ENCODE peak calls at places on chromosomes 6 and 20, in five cellular contexts. T is GM23338, V is IMR-90, Y is psoas muscle, J is endothelial cell. K is an unnamed sample.

GRCh38 chr20:7379206-7379605 is 561.1 kb downstream of the HAO1 start:
- DNase-seq in Y (no peak), T (no peak), V (no peak), J (no peak), K (no peak)

GRCh38 chr6:5028921-5029320 is 25.1 kb upstream of the RPP40 start:
- DNase-seq in Y (no peak), J (no peak), V (no peak), T (no peak), K (no peak)

GRCh38 chr6:162249907-162250642 is 477.5 kb downstream of the PRKN start:
- DNase-seq in V (no peak), T (no peak), J (no peak), Y (no peak), K (no peak)

GRCh38 chr20:32070282-32070681 is 18.2 kb downstream of the HCK start:
- DNase-seq in T (no peak), J (no peak), Y (no peak), V (no peak), K (no peak)

GRCh38 chr6:25359191-25359861 is 80.2 kb downstream of the CARMIL1 start:
- DNase-seq in V (peak), J (no peak), T (peak), Y (peak), K (peak)

GRCh38 chr6:39493174-39493573 is 170.7 kb upstream of the KCNK16 start:
- DNase-seq in T (no peak), J (no peak), V (no peak), Y (no peak), K (peak)

GRCh38 chr6:28207244-28208179 is 17.6 kb upstream of the ZSCAN9 start:
- DNase-seq in Y (no peak), V (peak), T (peak), J (peak), K (no peak)

GRCh38 chr20:52500150-52500549 is 308.6 kb upstream of the ZFP64 start:
- DNase-seq in J (no peak), V (no peak), Y (no peak), T (peak), K (no peak)

GRCh38 chr6:1496836-1497592 is 107.6 kb downstream of the FOXF2 start:
- DNase-seq in T (no peak), Y (no peak), V (no peak), J (no peak), K (no peak)

GRCh38 chr6:42140051-42140450 is 2.4 kb downstream of the C6orf132 start:
- DNase-seq in Y (no peak), V (no peak), J (no peak), T (no peak), K (peak)

GRCh38 chr6:33638581-33638980 is 17.5 kb downstream of the ITPR3 start:
- DNase-seq in V (no peak), T (no peak), Y (no peak), J (no peak), K (no peak)

GRCh38 chr6:51892750-51893149 is 194.7 kb downstream of the PKHD1 start:
- DNase-seq in J (no peak), T (no peak), V (no peak), Y (no peak), K (peak)

GRCh38 chr20:62761759-62762131 is 34.5 kb upstream of the MRGBP start:
- DNase-seq in Y (no peak), T (no peak), V (no peak), J (no peak), K (no peak)

GRCh38 chr6:131400054-131400781 is 172.8 kb upstream of the ARG1 start:
- DNase-seq in Y (no peak), J (no peak), V (peak), T (no peak), K (peak)

GRCh38 chr6:127210725-127211124 is 55.9 kb upstream of the RNF146 start:
- DNase-seq in T (peak), V (no peak), J (no peak), Y (no peak), K (no peak)

GRCh38 chr20:22921595-22922421 is 113.3 kb upstream of the SSTR4 start:
- DNase-seq in V (peak), Y (no peak), J (no peak), T (no peak), K (peak)

GRCh38 chr6:158475344-158476302 is 84.3 kb upstream of the TMEM181 start:
- DNase-seq in J (no peak), T (no peak), Y (no peak), V (peak), K (peak)

GRCh38 chr20:58803533-58803932 is 47.2 kb downstream of the GNAS-AS1 start:
- DNase-seq in J (no peak), V (no peak), Y (no peak), T (no peak), K (no peak)

GRCh38 chr20:4613718-4614620 is 107.7 kb upstream of the PRND start:
- DNase-seq in Y (no peak), T (peak), J (peak), V (no peak), K (peak)
- TF ChIP-seq CTCF in Y (peak), T (peak), J (peak), V (peak), K (peak)

GRCh38 chr6:117352466-117353081 is 73.2 kb downstream of the ROS1 start:
- DNase-seq in J (no peak), V (peak), T (peak), Y (no peak), K (peak)
- TF ChIP-seq CTCF in J (peak), V (peak), T (no peak), Y (peak), K (peak)

GRCh38 chr6:105499928-105500327 is 97.0 kb upstream of the PREP start:
- DNase-seq in T (no peak), J (no peak), Y (no peak), V (peak), K (no peak)

GRCh38 chr6:105501945-105502344 is 99.1 kb upstream of the PREP start:
- DNase-seq in J (no peak), V (no peak), T (no peak), Y (no peak), K (no peak)

GRCh38 chr6:105501246-105501645 is 98.4 kb upstream of the PREP start:
- DNase-seq in J (no peak), V (no peak), Y (no peak), T (no peak), K (no peak)

GRCh38 chr6:105503641-105504040 is 100.8 kb upstream of the PREP start:
- DNase-seq in Y (no peak), T (no peak), V (no peak), J (no peak), K (no peak)

DNA sequence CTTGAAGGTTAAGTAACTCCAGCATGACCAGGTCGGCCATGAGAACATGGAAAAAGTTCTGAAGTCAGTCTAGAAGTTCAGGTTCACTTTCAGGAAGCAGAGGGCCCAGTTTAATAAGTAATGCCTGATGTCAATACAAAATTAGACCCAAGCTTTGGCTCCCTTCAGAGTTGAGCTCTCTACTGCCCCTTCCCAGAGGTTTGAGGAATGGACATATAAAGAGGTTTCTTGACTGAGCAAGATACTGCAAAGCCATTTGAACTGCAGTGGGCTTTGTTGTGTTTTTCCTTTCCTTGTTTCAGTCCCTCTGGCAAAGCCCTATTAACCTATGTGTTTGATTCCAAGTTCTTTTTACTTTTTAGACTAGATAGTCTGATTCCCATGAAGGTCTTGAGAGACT is 97.8 kb upstream of the PREP start:
- DNase-seq in T (peak), V (no peak), J (no peak), Y (no peak), K (no peak)
- TF ChIP-seq CTCF in T (peak), V (no peak), J (no peak), Y (no peak), K (no peak)

GRCh38 chr6:16712931-16713484 is 48.3 kb downstream of the ATXN1 start:
- DNase-seq in T (peak), J (no peak), Y (no peak), V (peak), K (peak)
- TF ChIP-seq CTCF in T (peak), J (peak), Y (no peak), V (peak), K (no peak)

DNA sequence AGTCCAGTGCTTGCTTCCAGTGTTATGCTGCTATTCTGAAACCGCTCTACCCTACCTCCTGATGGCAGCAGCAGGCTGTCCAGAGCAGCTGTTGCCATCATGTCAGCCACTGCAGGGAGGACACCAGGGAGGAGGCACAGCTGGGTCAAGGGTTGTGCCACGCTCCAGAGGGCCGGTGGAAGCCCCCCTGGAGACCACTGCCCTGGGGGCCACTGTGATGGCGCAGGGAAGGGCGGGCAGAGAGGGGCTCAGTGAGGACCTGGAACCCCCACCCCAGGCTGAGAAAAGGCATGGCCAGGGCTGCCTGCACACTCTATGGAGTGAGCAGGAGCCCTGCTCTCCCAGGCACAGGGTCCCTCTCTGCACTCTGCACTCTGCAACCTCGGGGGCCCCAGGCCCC is 271.3 kb upstream of the BTBD3 start:
- DNase-seq in Y (no peak), V (no peak), J (no peak), T (no peak), K (no peak)
- TF ChIP-seq CTCF in Y (no peak), V (no peak), J (no peak), T (peak), K (no peak)

GRCh38 chr20:42482808-42483207 is 706.9 kb downstream of the PTPRT start:
- DNase-seq in T (no peak), Y (no peak), V (no peak), J (no peak), K (no peak)

GRCh38 chr20:42485566-42485965 is 704.1 kb downstream of the PTPRT start:
- DNase-seq in Y (no peak), V (no peak), J (no peak), T (no peak), K (no peak)

GRCh38 chr20:42484335-42484734 is 705.4 kb downstream of the PTPRT start:
- DNase-seq in T (no peak), Y (no peak), V (no peak), J (no peak), K (peak)

GRCh38 chr20:42484790-42485365 is 704.8 kb downstream of the PTPRT start:
- DNase-seq in V (no peak), T (no peak), J (no peak), Y (no peak), K (no peak)

GRCh38 chr20:42483694-42484303 is 705.9 kb downstream of the PTPRT start:
- DNase-seq in V (no peak), J (no peak), T (peak), Y (no peak), K (no peak)
- TF ChIP-seq CTCF in V (no peak), J (no peak), T (peak), Y (no peak), K (no peak)

DNA sequence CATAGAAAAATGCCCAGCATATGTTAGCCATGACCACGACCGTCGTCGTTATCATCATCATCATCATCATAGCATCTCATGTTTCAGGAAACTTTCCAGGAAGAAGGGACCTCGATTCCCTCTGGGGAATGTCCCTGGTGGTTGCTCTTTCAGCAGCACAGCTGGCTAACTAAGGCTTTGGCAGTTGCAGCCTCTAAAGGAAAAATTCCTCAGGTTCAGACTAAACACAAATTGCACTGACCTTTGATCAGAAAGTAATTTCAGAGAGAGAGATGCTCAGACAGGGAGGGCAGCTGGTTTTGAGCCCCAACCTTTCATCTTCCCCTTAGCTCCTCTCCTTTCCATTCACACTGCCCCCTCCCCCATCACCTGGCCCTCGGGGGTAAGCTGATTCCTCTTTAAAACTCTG is 5.6 kb upstream of the CFB start:
- DNase-seq in V (peak), T (peak), Y (no peak), J (no peak), K (no peak)
- TF ChIP-seq CTCF in V (no peak), T (no peak), Y (no peak), J (no peak), K (no peak)

K was measured in MCF 10A.